ENCODE peak calls at places on chromosomes 6 and 20, in five cellular contexts. T is CD8-positive, alpha-beta T cell; L is lung; M is vagina; Z is endothelial cell of umbilical vein. A is an unnamed sample.

GRCh38 chr6:33586108-33586640 is 6.1 kb upstream of the BAK1 start:
- DNase-seq in Z (no peak), L (no peak), M (no peak), T (no peak), A (no peak)

GRCh38 chr6:4582506-4582905 is 193.7 kb upstream of the CDYL start:
- DNase-seq in Z (no peak), L (no peak), M (no peak), T (no peak), A (peak)

GRCh38 chr6:34234667-34235604 is 1.7 kb upstream of the HMGA1 start:
- DNase-seq in M (no peak), L (peak), T (peak), Z (no peak), A (no peak)

GRCh38 chr6:43262000-43262779 is 18.9 kb downstream of the TTBK1 start:
- DNase-seq in M (no peak), T (no peak), L (no peak), Z (no peak), A (no peak)

GRCh38 chr6:153231048-153231635 is 100.1 kb upstream of the RGS17 start:
- DNase-seq in L (peak), Z (peak), M (no peak), T (no peak), A (peak)

GRCh38 chr6:154740658-154741057 is 7.4 kb downstream of the SCAF8 start:
- DNase-seq in T (no peak), L (no peak), Z (no peak), M (no peak), A (no peak)

GRCh38 chr6:75089921-75090320 is 115.9 kb downstream of the COL12A1 start:
- DNase-seq in T (no peak), Z (no peak), M (no peak), L (no peak), A (no peak)

GRCh38 chr6:112041535-112041934 is 12.4 kb upstream of the CCN6 start:
- DNase-seq in M (no peak), Z (peak), T (no peak), L (no peak), A (no peak)

GRCh38 chr20:19210426-19211155 is 1.9 kb upstream of the SLC24A3 start:
- DNase-seq in L (peak), Z (no peak), T (no peak), M (no peak), A (peak)

GRCh38 chr20:36975085-36975829 is 23.7 kb upstream of the SAMHD1 start:
- DNase-seq in M (no peak), T (peak), Z (no peak), L (no peak), A (no peak)

GRCh38 chr6:84033523-84034451 is at the start of gene MRAP2:
- DNase-seq in T (no peak), Z (peak), L (peak), M (no peak), A (peak)

GRCh38 chr6:51644426-51644825 is 443.0 kb downstream of the PKHD1 start:
- DNase-seq in M (no peak), Z (no peak), T (no peak), L (no peak), A (no peak)

GRCh38 chr6:153150767-153151440 is 19.8 kb upstream of the RGS17 start:
- DNase-seq in T (no peak), M (no peak), L (no peak), Z (no peak), A (no peak)

GRCh38 chr20:12171927-12172581 is 254.4 kb downstream of the BTBD3 start:
- DNase-seq in Z (no peak), L (no peak), T (no peak), M (no peak), A (peak)

GRCh38 chr6:53629862-53630532 is 35.6 kb downstream of the KLHL31 start:
- DNase-seq in T (no peak), Z (no peak), M (no peak), L (no peak), A (no peak)

GRCh38 chr6:77466055-77467028 is 3.1 kb upstream of the HTR1B start:
- DNase-seq in M (no peak), L (no peak), T (no peak), Z (peak), A (peak)

GRCh38 chr6:53979468-53980067 is 131.7 kb upstream of the MLIP start:
- DNase-seq in M (no peak), Z (peak), T (no peak), L (no peak), A (peak)

GRCh38 chr20:3101737-3102574 is 17.4 kb upstream of the AVP start:
- DNase-seq in L (no peak), M (no peak), Z (no peak), T (peak), A (no peak)

GRCh38 chr6:313917-314316 is 21.6 kb downstream of the DUSP22 start:
- DNase-seq in Z (no peak), L (no peak), M (no peak), T (no peak), A (no peak)

GRCh38 chr6:54266400-54266923 is 41.8 kb upstream of the TINAG start:
- DNase-seq in L (no peak), Z (no peak), T (no peak), M (no peak), A (no peak)

GRCh38 chr6:47066418-47066817 is 24.3 kb upstream of the ADGRF1 start:
- DNase-seq in L (no peak), T (no peak), Z (no peak), M (no peak), A (no peak)

GRCh38 chr6:154501287-154501868 is 9.1 kb downstream of the CNKSR3 start:
- DNase-seq in L (no peak), M (no peak), T (no peak), Z (no peak), A (no peak)

GRCh38 chr6:140237251-140237650 is 862.8 kb upstream of the CITED2 start:
- DNase-seq in L (no peak), M (no peak), Z (no peak), T (no peak), A (no peak)

GRCh38 chr6:72464791-72465691 is 156.8 kb upstream of the KCNQ5 start:
- DNase-seq in M (no peak), L (no peak), Z (no peak), T (no peak), A (peak)

GRCh38 chr6:169382735-169383134 is 129.1 kb upstream of the THBS2 start:
- DNase-seq in T (no peak), Z (no peak), L (no peak), M (peak), A (no peak)

GRCh38 chr20:22601361-22602141 is 17.2 kb upstream of the FOXA2 start:
- DNase-seq in Z (no peak), M (no peak), L (no peak), T (no peak), A (no peak)

GRCh38 chr6:446418-447366 is 55.1 kb downstream of the IRF4 start:
- DNase-seq in Z (no peak), L (no peak), M (no peak), T (peak), A (no peak)

GRCh38 chr6:95091823-95092436 is 485.4 kb upstream of the MANEA start:
- DNase-seq in Z (peak), L (no peak), M (no peak), T (no peak), A (peak)

GRCh38 chr6:32255212-32256153 is 31.6 kb upstream of the NOTCH4 start:
- DNase-seq in Z (peak), L (peak), T (peak), M (no peak), A (peak)

GRCh38 chr20:55740076-55740475 is 265.2 kb downstream of the CBLN4 start:
- DNase-seq in T (no peak), L (no peak), M (no peak), Z (no peak), A (no peak)

GRCh38 chr20:25353368-25353753 is 37.3 kb downstream of the ABHD12 start:
- DNase-seq in L (no peak), M (no peak), Z (no peak), T (no peak), A (no peak)

GRCh38 chr6:110322151-110323003 is 35.8 kb downstream of the METTL24 start:
- DNase-seq in L (no peak), M (no peak), T (no peak), Z (no peak), A (no peak)

GRCh38 chr6:105678516-105678915 is 275.6 kb upstream of the PREP start:
- DNase-seq in M (no peak), T (no peak), L (no peak), Z (no peak), A (no peak)

GRCh38 chr20:39050555-39050902 is 88.4 kb downstream of the DHX35 start:
- DNase-seq in T (no peak), L (no peak), Z (no peak), M (no peak), A (no peak)

GRCh38 chr6:139029470-139030210 is 1.1 kb downstream of the ABRACL start:
- DNase-seq in Z (peak), T (no peak), M (no peak), L (peak), A (peak)

GRCh38 chr6:125918681-125919566 is 37.6 kb upstream of the HINT3 start:
- DNase-seq in Z (peak), T (no peak), L (peak), M (no peak), A (peak)

DNA sequence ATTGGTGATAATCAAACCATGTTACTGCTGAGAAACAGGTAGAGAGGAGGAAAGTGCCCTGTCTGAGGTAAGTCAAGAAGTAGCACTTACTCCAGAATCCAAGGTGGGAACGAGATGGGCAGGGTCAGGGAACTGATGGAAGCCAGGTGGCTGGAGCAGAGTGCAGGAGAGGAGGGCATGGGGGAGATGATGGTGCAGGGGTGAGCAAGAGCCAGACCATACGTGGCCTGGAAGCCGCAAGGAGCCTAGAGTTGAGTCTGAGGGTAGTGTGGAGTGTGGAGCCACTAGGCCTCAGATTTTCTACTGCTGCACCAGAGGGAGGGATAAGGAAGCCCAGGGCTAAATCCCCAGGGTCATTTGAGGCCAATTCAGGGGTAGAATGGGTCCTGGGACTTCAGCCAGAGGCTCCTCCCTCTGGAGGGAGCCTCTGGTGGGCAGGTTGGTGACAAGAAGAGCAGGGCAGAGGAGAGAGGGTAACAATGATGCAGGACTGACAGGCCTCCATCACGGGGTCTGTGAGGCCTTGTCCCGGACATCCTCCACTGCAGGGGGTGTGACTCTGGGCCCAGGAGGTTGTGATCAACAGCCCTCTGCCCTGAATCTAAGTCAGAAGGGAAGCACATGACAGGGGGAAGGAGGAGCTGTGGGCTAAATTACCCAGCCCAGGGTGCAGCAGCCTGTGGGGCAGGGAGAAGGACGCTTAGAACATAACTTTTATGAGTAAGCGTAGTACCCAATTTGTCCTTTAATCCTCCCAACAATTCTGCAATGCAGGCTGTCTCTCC is 28.7 kb downstream of the COX4I2 start:
- DNase-seq in L (peak), T (peak), M (no peak), Z (no peak), A (peak)
- TF ChIP-seq CTCF in L (no peak), T (no peak), M (no peak), Z (no peak), A (no peak)

GRCh38 chr20:58512808-58513552 is 2.2 kb downstream of the APCDD1L start:
- DNase-seq in T (no peak), Z (no peak), M (no peak), L (no peak), A (no peak)

GRCh38 chr20:58515240-58516212 is at the start of gene APCDD1L:
- DNase-seq in M (no peak), Z (no peak), T (no peak), L (no peak), A (peak)

GRCh38 chr20:58513580-58514285 is 1.5 kb downstream of the APCDD1L start:
- DNase-seq in Z (no peak), L (no peak), T (no peak), M (no peak), A (no peak)

GRCh38 chr20:58511861-58512260 is 3.3 kb downstream of the APCDD1L start:
- DNase-seq in M (no peak), Z (no peak), L (no peak), T (no peak), A (no peak)

DNA sequence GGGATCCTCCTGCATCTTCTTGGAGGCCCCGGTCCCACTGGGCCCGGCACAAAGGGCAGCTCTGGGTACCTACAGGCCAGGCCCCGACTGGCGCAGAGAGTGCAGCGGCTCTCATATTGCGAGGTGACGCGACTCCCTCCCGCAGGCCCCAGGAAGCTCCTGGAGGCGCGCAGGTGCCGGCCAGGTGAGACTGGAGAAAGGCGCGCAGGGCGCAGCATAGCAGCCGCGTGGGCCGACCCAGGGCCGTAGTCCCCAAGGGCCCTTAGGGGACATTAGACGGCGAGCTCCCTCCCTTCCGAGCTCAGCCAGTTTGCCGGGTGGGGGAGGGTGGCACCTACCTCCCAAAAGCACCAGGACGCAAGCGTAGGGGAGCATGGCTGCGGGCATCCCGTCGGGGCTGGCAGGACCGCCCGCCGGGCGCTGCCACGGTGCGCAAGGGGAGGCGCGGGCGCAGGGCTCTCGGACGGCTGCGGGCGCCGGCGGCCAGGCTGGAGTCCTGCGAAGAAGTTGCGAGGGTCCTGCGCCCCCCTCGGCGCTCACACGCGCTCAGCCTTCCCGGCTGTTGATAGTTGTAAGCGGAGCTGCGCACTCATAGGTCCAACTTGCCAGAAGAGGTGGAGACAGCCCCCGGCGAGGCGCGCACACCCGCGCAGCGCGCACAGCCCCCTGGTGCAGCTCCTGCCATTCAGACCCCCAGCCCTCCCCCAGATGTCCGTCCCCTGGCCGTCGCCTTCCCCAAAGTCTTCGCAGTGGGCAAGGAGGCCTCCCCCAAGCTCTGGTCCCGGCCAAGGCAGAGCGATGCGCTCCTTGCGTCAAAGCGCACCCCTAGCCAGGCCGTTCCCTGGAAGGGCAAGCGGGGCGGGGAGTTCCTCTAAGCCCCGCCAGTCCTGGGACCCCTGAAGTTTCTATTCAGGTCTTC is 619 bp downstream of the APCDD1L start:
- DNase-seq in L (no peak), Z (no peak), T (no peak), M (no peak), A (peak)
- H3K4me3 ChIP-seq in L (no peak), Z (no peak), T (no peak), M (peak), A (peak)

DNA sequence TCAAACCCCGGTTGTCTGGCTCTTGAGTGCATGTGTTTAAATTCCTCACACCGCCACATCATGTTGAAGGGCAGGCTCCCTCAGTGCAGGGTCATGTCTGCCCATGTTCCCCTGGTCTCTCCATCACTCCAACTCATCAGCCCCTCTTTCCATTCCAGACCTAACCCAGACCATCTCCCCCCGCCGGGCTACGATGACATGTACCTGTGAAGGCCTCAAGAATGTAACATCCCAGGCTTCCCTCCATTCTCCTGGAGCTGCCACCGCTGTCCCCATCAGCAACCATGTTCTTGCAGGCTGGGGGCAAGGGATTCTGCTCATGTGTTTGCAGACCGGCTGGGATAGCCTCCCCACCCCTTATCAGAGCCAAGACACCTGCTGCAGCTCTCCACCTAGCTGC is 19.9 kb downstream of the TMEM74B start:
- DNase-seq in L (no peak), Z (no peak), T (no peak), M (no peak), A (no peak)
- TF ChIP-seq CTCF in L (no peak), Z (no peak), T (no peak), M (no peak), A (no peak)

GRCh38 chr6:116667620-116668019 is 946 bp downstream of the ZUP1 start:
- DNase-seq in T (no peak), Z (no peak), M (no peak), L (no peak), A (no peak)
- H3K4me3 ChIP-seq in T (peak), Z (peak), M (peak), L (no peak), A (peak)

DNA sequence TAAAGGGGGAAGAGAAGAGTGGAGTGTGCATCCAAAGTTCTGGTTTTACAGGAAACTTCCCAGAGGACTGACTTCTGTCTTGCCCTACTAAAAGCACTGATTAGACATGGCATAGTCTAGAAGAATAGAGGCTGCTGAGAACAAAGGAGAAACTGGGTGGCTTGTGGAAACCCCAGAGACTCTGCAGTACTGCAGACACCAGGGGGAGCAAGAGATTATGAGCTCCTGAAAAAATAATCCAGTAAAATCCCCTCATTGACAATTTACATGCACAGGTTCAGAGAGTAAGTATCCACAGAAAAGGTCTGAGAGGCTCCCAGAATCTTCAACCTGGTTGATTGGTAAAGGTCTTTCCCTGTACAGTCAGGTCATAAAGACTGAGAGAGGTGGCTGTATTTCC is 48.7 kb upstream of the CLVS2 start:
- DNase-seq in T (no peak), L (no peak), Z (peak), M (no peak), A (peak)
- TF ChIP-seq CTCF in T (no peak), L (no peak), Z (peak), M (no peak), A (peak)

GRCh38 chr20:4808872-4809271 is 87.2 kb downstream of the PRND start:
- DNase-seq in Z (no peak), T (no peak), M (peak), L (no peak), A (no peak)
- H3K4me3 ChIP-seq in Z (no peak), T (no peak), M (no peak), L (no peak), A (no peak)

DNA sequence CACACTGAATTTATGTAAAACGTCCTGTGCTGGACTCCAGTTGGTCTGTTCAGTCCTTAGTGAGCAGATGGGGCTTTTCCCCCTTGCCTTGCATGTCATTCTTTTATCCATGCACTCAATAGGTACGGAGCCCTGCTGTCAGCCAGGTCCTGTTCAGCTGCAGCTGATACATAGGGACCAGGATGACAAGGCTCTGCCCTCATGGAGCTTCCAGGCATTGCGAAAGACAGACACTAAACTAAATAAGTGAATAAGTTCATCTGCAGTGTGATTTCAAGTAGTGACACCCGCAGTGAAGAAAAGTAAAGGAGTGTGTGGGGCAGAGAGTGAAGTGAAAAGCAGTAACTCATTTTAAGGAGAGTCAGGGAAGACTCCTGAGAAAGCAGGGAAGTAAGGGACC is 324.2 kb downstream of the NRN1 start:
- DNase-seq in T (no peak), M (no peak), Z (no peak), L (no peak), A (no peak)
- TF ChIP-seq CTCF in T (no peak), M (no peak), Z (no peak), L (no peak), A (no peak)

GRCh38 chr6:37482356-37483292 is 17.1 kb downstream of the CCDC167 start:
- DNase-seq in Z (no peak), M (no peak), L (no peak), T (no peak), A (no peak)
- H3K4me3 ChIP-seq in Z (no peak), M (no peak), L (no peak), T (no peak), A (no peak)

A was measured in fibroblast of mammary gland.